ENCODE peak calls at places on chromosomes 6 and 20, in ten cellular contexts. One of them, this sample, is unnamed.

GRCh38 chr20:14673164-14673563 is 335.8 kb upstream of the FLRT3 start:
- DNase-seq in brain microvascular endothelial cell: peak; percentile 4
- DNase-seq in AG04449: no peak
- DNase-seq in NB4: no peak
- DNase-seq in AG10803: no peak
- DNase-seq in GM23338: no peak
- DNase-seq in GM12865: no peak
- DNase-seq in epithelial cell of proximal tubule: no peak
- DNase-seq in fibroblast of villous mesenchyme: peak; percentile 33
- DNase-seq in spleen: no peak
- DNase-seq in this sample: peak; percentile 34

GRCh38 chr20:33444797-33445560 is 1.4 kb upstream of the SNTA1 start:
- DNase-seq in GM12865: peak; percentile 40
- DNase-seq in spleen: no peak
- DNase-seq in fibroblast of villous mesenchyme: peak; percentile 13
- DNase-seq in brain microvascular endothelial cell: no peak
- DNase-seq in NB4: peak; percentile 26
- DNase-seq in GM23338: peak; percentile 46
- DNase-seq in AG04449: no peak
- DNase-seq in epithelial cell of proximal tubule: no peak
- DNase-seq in AG10803: no peak
- DNase-seq in this sample: no peak

GRCh38 chr20:47501483-47502270 is at the start of gene NCOA3:
- DNase-seq in GM23338: peak; percentile 99
- DNase-seq in AG04449: peak; percentile 64
- DNase-seq in fibroblast of villous mesenchyme: peak; percentile 93
- DNase-seq in epithelial cell of proximal tubule: no peak
- DNase-seq in GM12865: peak; percentile 98
- DNase-seq in spleen: peak; percentile 98
- DNase-seq in brain microvascular endothelial cell: peak; percentile 94
- DNase-seq in AG10803: peak; percentile 96
- DNase-seq in NB4: peak; percentile 98
- DNase-seq in this sample: peak; percentile 93

GRCh38 chr6:41735427-41736206 is at the start of gene TFEB:
- DNase-seq in epithelial cell of proximal tubule: no peak
- DNase-seq in AG10803: peak; percentile 86
- DNase-seq in spleen: peak; percentile 99
- DNase-seq in NB4: peak; percentile 91
- DNase-seq in fibroblast of villous mesenchyme: peak; percentile 90
- DNase-seq in GM12865: peak; percentile 93
- DNase-seq in brain microvascular endothelial cell: peak; percentile 87
- DNase-seq in GM23338: peak; percentile 94
- DNase-seq in AG04449: peak; percentile 41
- DNase-seq in this sample: peak; percentile 89

GRCh38 chr6:6840831-6841263 is 252.3 kb downstream of the LY86 start:
- DNase-seq in GM12865: peak; percentile 53
- DNase-seq in spleen: no peak
- DNase-seq in AG10803: no peak
- DNase-seq in AG04449: no peak
- DNase-seq in GM23338: no peak
- DNase-seq in brain microvascular endothelial cell: no peak
- DNase-seq in NB4: peak; percentile 95
- DNase-seq in fibroblast of villous mesenchyme: no peak
- DNase-seq in epithelial cell of proximal tubule: no peak
- DNase-seq in this sample: no peak

GRCh38 chr6:13765570-13765969 is 48.8 kb downstream of the MCUR1 start:
- DNase-seq in epithelial cell of proximal tubule: no peak
- DNase-seq in AG04449: no peak
- DNase-seq in NB4: peak; percentile 20
- DNase-seq in GM12865: no peak
- DNase-seq in AG10803: peak; percentile 16
- DNase-seq in GM23338: no peak
- DNase-seq in spleen: no peak
- DNase-seq in fibroblast of villous mesenchyme: no peak
- DNase-seq in brain microvascular endothelial cell: no peak
- DNase-seq in this sample: peak; percentile 16

GRCh38 chr6:34391711-34392496 is 565 bp downstream of the NUDT3 start:
- DNase-seq in NB4: peak; percentile 86
- DNase-seq in AG10803: peak; percentile 41
- DNase-seq in brain microvascular endothelial cell: peak; percentile 27
- DNase-seq in AG04449: no peak
- DNase-seq in GM12865: peak; percentile 83
- DNase-seq in spleen: peak; percentile 90
- DNase-seq in GM23338: peak; percentile 78
- DNase-seq in fibroblast of villous mesenchyme: peak; percentile 58
- DNase-seq in epithelial cell of proximal tubule: no peak
- DNase-seq in this sample: peak; percentile 45

GRCh38 chr20:33554914-33555420 is 65.1 kb downstream of the CBFA2T2 start:
- DNase-seq in GM12865: peak; percentile 92
- DNase-seq in spleen: no peak
- DNase-seq in brain microvascular endothelial cell: peak; percentile 79
- DNase-seq in AG04449: peak; percentile 92
- DNase-seq in GM23338: peak; percentile 84
- DNase-seq in NB4: peak; percentile 68
- DNase-seq in AG10803: peak; percentile 77
- DNase-seq in epithelial cell of proximal tubule: peak; percentile 87
- DNase-seq in fibroblast of villous mesenchyme: peak; percentile 98
- DNase-seq in this sample: peak; percentile 93

GRCh38 chr20:36744243-36744642 is 1.6 kb downstream of the NDRG3 start:
- DNase-seq in NB4: no peak
- DNase-seq in spleen: no peak
- DNase-seq in AG04449: no peak
- DNase-seq in AG10803: no peak
- DNase-seq in fibroblast of villous mesenchyme: peak; percentile 59
- DNase-seq in GM23338: no peak
- DNase-seq in brain microvascular endothelial cell: no peak
- DNase-seq in GM12865: no peak
- DNase-seq in epithelial cell of proximal tubule: no peak
- DNase-seq in this sample: no peak

GRCh38 chr6:99252421-99252820 is 97.1 kb downstream of the FAXC start:
- DNase-seq in NB4: no peak
- DNase-seq in GM12865: no peak
- DNase-seq in epithelial cell of proximal tubule: no peak
- DNase-seq in AG10803: no peak
- DNase-seq in AG04449: no peak
- DNase-seq in spleen: no peak
- DNase-seq in fibroblast of villous mesenchyme: no peak
- DNase-seq in brain microvascular endothelial cell: no peak
- DNase-seq in GM23338: no peak
- DNase-seq in this sample: no peak

GRCh38 chr6:26232306-26232949 is 132.6 kb upstream of the BTN3A2 start:
- DNase-seq in GM12865: no peak
- DNase-seq in AG10803: no peak
- DNase-seq in GM23338: no peak
- DNase-seq in spleen: no peak
- DNase-seq in epithelial cell of proximal tubule: no peak
- DNase-seq in fibroblast of villous mesenchyme: no peak
- DNase-seq in AG04449: no peak
- DNase-seq in brain microvascular endothelial cell: no peak
- DNase-seq in NB4: no peak
- DNase-seq in this sample: peak; percentile 50

GRCh38 chr6:116419069-116419468 is 42.1 kb upstream of the CALHM6 start:
- DNase-seq in brain microvascular endothelial cell: no peak
- DNase-seq in NB4: no peak
- DNase-seq in AG04449: no peak
- DNase-seq in fibroblast of villous mesenchyme: no peak
- DNase-seq in GM23338: no peak
- DNase-seq in epithelial cell of proximal tubule: no peak
- DNase-seq in spleen: no peak
- DNase-seq in AG10803: no peak
- DNase-seq in GM12865: no peak
- DNase-seq in this sample: peak; percentile 22
- TF ChIP-seq CTCF in brain microvascular endothelial cell: no peak
- TF ChIP-seq CTCF in NB4: no peak
- TF ChIP-seq CTCF in AG04449: no peak
- TF ChIP-seq CTCF in fibroblast of villous mesenchyme: no peak
- TF ChIP-seq CTCF in GM23338: no peak
- TF ChIP-seq CTCF in epithelial cell of proximal tubule: no peak
- TF ChIP-seq CTCF in spleen: no peak
- TF ChIP-seq CTCF in AG10803: no peak
- TF ChIP-seq CTCF in GM12865: no peak
- TF ChIP-seq CTCF in this sample: no peak

GRCh38 chr20:62388839-62389600 is 2.1 kb downstream of the RPS21 start:
- DNase-seq in brain microvascular endothelial cell: no peak
- DNase-seq in GM12865: no peak
- DNase-seq in GM23338: no peak
- DNase-seq in AG10803: no peak
- DNase-seq in epithelial cell of proximal tubule: no peak
- DNase-seq in spleen: no peak
- DNase-seq in AG04449: no peak
- DNase-seq in fibroblast of villous mesenchyme: no peak
- DNase-seq in NB4: no peak
- DNase-seq in this sample: no peak
- H3K4me3 ChIP-seq in brain microvascular endothelial cell: peak overlapping the region; percentile 0
- H3K4me3 ChIP-seq in GM12865: no peak overlapping the region
- H3K4me3 ChIP-seq in GM23338: peak overlapping the region; percentile 100
- H3K4me3 ChIP-seq in AG10803: no peak overlapping the region
- H3K4me3 ChIP-seq in epithelial cell of proximal tubule: no peak overlapping the region
- H3K4me3 ChIP-seq in spleen: no peak overlapping the region
- H3K4me3 ChIP-seq in AG04449: no peak overlapping the region
- H3K4me3 ChIP-seq in fibroblast of villous mesenchyme: no peak overlapping the region
- H3K4me3 ChIP-seq in NB4: peak overlapping the region; percentile 99
- H3K4me3 ChIP-seq in this sample: no peak overlapping the region

DNA sequence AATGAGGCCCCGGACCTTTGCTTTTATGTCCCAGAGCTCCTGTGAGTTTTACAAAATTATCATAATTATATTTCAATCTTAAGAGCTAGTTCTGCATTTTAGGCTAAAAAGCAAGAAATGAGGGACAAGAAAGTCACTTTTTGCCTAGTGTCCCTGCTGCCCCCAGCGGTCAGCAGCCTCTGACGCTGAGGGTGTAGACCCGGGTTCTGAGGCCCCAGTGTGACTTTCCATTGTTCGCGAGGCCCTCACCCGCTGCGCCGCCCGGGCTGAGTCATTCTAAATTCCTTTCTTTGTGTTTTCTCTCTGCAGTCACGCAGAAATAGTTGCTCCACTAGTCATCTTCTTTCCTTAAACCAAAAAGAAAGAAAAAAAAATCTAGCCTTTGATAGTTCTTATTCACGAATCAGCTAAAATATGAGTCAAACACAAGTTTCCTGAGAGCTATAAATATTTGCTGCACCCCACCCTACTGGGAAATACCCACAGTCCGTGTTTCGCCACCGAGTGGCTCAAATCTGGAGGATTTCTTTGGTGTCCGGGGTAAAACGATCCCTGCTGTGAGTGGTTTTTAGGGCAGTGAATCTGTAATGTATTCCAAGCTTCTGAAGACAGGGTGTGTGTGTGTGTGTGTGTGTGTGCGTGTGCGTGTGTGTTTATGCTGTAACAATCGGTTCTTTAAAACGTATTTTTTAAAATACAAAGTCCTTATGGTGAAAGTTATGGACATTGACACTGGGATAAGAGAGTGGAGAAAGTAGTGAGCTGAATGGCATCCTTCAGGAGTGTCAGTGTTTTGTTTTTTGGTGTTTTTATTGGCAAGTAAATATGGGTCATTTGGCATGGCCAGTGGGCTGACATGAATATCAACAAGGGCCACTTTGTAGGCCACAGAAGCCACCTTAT is 59.7 kb upstream of the EEF1A1 start:
- DNase-seq in fibroblast of villous mesenchyme: peak; percentile 95
- DNase-seq in brain microvascular endothelial cell: peak; percentile 97
- DNase-seq in spleen: peak; percentile 87
- DNase-seq in NB4: peak; percentile 93
- DNase-seq in AG10803: peak; percentile 99
- DNase-seq in GM12865: peak; percentile 85
- DNase-seq in epithelial cell of proximal tubule: peak; percentile 97
- DNase-seq in GM23338: peak; percentile 98
- DNase-seq in AG04449: peak; percentile 92
- DNase-seq in this sample: peak; percentile 99
- TF ChIP-seq CTCF in fibroblast of villous mesenchyme: peak; percentile 38
- TF ChIP-seq CTCF in brain microvascular endothelial cell: peak; percentile 69
- TF ChIP-seq CTCF in spleen: peak; percentile 49
- TF ChIP-seq CTCF in NB4: peak; percentile 78
- TF ChIP-seq CTCF in AG10803: peak; percentile 53
- TF ChIP-seq CTCF in GM12865: peak; percentile 46
- TF ChIP-seq CTCF in epithelial cell of proximal tubule: peak; percentile 57
- TF ChIP-seq CTCF in GM23338: peak; percentile 64
- TF ChIP-seq CTCF in AG04449: peak; percentile 50
- TF ChIP-seq CTCF in this sample: peak; percentile 62

DNA sequence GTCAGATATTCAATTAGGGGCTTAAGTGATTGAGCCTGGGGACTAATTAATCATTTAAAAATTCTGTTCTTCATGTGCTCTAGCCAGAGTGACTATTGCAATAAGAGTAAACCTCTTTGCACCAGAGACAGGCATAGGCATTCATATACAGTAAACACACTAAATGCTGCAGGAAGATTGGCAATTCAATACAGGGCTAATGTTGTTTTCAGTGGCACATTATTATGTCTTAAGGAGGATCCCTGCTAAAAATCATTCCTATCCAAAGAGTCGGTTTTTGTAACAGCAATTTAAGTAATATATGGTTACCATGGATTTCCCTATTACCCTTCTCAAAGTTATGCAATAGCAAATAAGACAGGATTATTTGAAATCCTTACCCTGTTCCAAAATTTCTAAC is 1.3 kb downstream of the PDE7B start:
- DNase-seq in brain microvascular endothelial cell: no peak
- DNase-seq in fibroblast of villous mesenchyme: peak; percentile 18
- DNase-seq in AG04449: no peak
- DNase-seq in AG10803: no peak
- DNase-seq in NB4: no peak
- DNase-seq in GM12865: no peak
- DNase-seq in GM23338: no peak
- DNase-seq in epithelial cell of proximal tubule: no peak
- DNase-seq in spleen: no peak
- DNase-seq in this sample: peak; percentile 44
- H3K4me3 ChIP-seq in brain microvascular endothelial cell: peak overlapping the region; percentile 60
- H3K4me3 ChIP-seq in fibroblast of villous mesenchyme: peak overlapping the region; percentile 58
- H3K4me3 ChIP-seq in AG04449: peak overlapping the region; percentile 66
- H3K4me3 ChIP-seq in AG10803: peak overlapping the region; percentile 61
- H3K4me3 ChIP-seq in NB4: no peak overlapping the region
- H3K4me3 ChIP-seq in GM12865: no peak overlapping the region
- H3K4me3 ChIP-seq in GM23338: no peak overlapping the region
- H3K4me3 ChIP-seq in epithelial cell of proximal tubule: peak overlapping the region; percentile 51
- H3K4me3 ChIP-seq in spleen: peak overlapping the region; percentile 0
- H3K4me3 ChIP-seq in this sample: peak overlapping the region; percentile 61

This sample was measured in fibroblast of the aortic adventitia.